ENCODE peak calls at places on chromosomes 13 and 19, in eight cellular contexts. W is hippocampal formation, L is ELF-1, H is Caki2, D is ascending aorta, M is NCI-H82, Q is endothelial cell, K is fibroblast of the aortic adventitia. U is an unnamed sample.
A peak's percentile ranks its signal among the peaks of the same experiment; 100 is the strongest.

GRCh38 chr19:4374451-4375163 is 25.7 kb downstream of the SH3GL1 start:
- DNase-seq in W (no peak), L (peak; percentile 44), H (peak; percentile 94), D (peak; percentile 95), M (no peak), Q (no peak), K (peak; percentile 92), U (peak; percentile 96)

GRCh38 chr13:61414686-61415664 is 674 bp downstream of the PCDH20 start:
- DNase-seq in W (peak; percentile 48), L (peak; percentile 88), H (peak; percentile 83), D (peak; percentile 76), M (peak; percentile 93), Q (peak; percentile 71), K (no peak), U (peak; percentile 74)

GRCh38 chr13:104460553-104460952 is 1394.3 kb upstream of the SLC10A2 start:
- DNase-seq in W (no peak), L (no peak), H (no peak), D (no peak), M (no peak), Q (no peak), K (no peak), U (no peak)

GRCh38 chr13:84430441-84430840 is 548.2 kb upstream of the SLITRK1 start:
- DNase-seq in W (no peak), L (no peak), H (no peak), D (no peak), M (peak; percentile 50), Q (no peak), K (peak; percentile 30), U (no peak)

GRCh38 chr19:56144816-56145215 is 3.7 kb downstream of the ZNF444 start:
- DNase-seq in W (no peak), L (no peak), H (no peak), D (no peak), M (no peak), Q (no peak), K (no peak), U (no peak)

GRCh38 chr13:106105153-106105552 is 430.3 kb downstream of the EFNB2 start:
- DNase-seq in W (no peak), L (no peak), H (peak; percentile 10), D (no peak), M (no peak), Q (no peak), K (no peak), U (no peak)

GRCh38 chr19:32870981-32871451 is 1.4 kb upstream of the SLC7A9 start:
- DNase-seq in W (no peak), L (no peak), H (no peak), D (no peak), M (no peak), Q (no peak), K (no peak), U (no peak)

GRCh38 chr19:10836478-10837325 is 690 bp upstream of the TMED1 start:
- DNase-seq in W (peak; percentile 88), L (no peak), H (peak; percentile 98), D (peak; percentile 90), M (peak; percentile 91), Q (no peak), K (no peak), U (peak; percentile 71)

GRCh38 chr19:19538077-19538764 is at the start of gene CILP2:
- DNase-seq in W (no peak), L (peak; percentile 84), H (no peak), D (no peak), M (peak; percentile 90), Q (peak; percentile 57), K (no peak), U (no peak)

GRCh38 chr19:41276231-41276630 is 12.1 kb downstream of the HNRNPUL1 start:
- DNase-seq in W (no peak), L (no peak), H (no peak), D (no peak), M (no peak), Q (no peak), K (peak; percentile 26), U (no peak)

U was measured in tibial artery.